ENCODE peak calls at places on chromosomes 6 and 20, in eight cellular contexts. W is activated CD4-positive, alpha-beta T cell treated with anti-CD3 and anti-CD28 coated beads, Interleukin-2, amount 50 U/mL, for 1 hour; L is NCI-H1694 treated with DMSO at 0.1 percent for 48 hours; H is lower lobe of right lung; Y is RPMI8226; K is DMS79; G is PC-9; C is GM20000. A is an unnamed sample.

GRCh38 chr6:93219447-93219846 is 199.9 kb downstream of the EPHA7 start:
- DNase-seq in W (no peak), G (no peak), L (no peak), Y (no peak), C (no peak), K (no peak), H (no peak), A (no peak)

GRCh38 chr6:170022827-170023619 is 267.9 kb downstream of the DLL1 start:
- DNase-seq in C (no peak), L (no peak), W (no peak), G (no peak), H (no peak), Y (no peak), K (no peak), A (no peak)

GRCh38 chr20:419556-420168 is 11.6 kb downstream of the RBCK1 start:
- DNase-seq in C (no peak), W (no peak), Y (peak; percentile 13), G (no peak), K (no peak), L (no peak), H (no peak), A (peak; percentile 36)

GRCh38 chr6:27148404-27148795 is 99.1 kb upstream of the PRSS16 start:
- DNase-seq in C (no peak), Y (no peak), K (no peak), H (no peak), L (no peak), G (no peak), W (no peak), A (no peak)

GRCh38 chr6:112526594-112526993 is 179.5 kb downstream of the RFPL4B start:
- DNase-seq in L (no peak), C (no peak), K (no peak), H (no peak), W (no peak), Y (no peak), G (no peak), A (no peak)

GRCh38 chr20:24766826-24767622 is 182.0 kb upstream of the CST7 start:
- DNase-seq in C (no peak), G (no peak), W (no peak), Y (no peak), L (no peak), K (no peak), H (no peak), A (no peak)

GRCh38 chr6:71332012-71332411 is 43.4 kb downstream of the OGFRL1 start:
- DNase-seq in Y (no peak), W (no peak), K (no peak), H (no peak), C (no peak), L (no peak), G (no peak), A (no peak)

GRCh38 chr6:98821739-98822405 is 12.5 kb upstream of the POU3F2 start:
- DNase-seq in Y (no peak), W (no peak), G (no peak), H (no peak), K (no peak), C (no peak), L (no peak), A (no peak)

GRCh38 chr6:36787210-36787609 is 52.0 kb downstream of the CPNE5 start:
- DNase-seq in C (no peak), Y (no peak), L (no peak), G (no peak), W (no peak), K (no peak), H (no peak), A (no peak)

GRCh38 chr6:167560673-167561569 is 236.0 kb downstream of the TTLL2 start:
- DNase-seq in H (no peak), W (no peak), L (no peak), C (no peak), G (no peak), Y (no peak), K (no peak), A (no peak)

GRCh38 chr20:23880426-23880825 is 878 bp upstream of the CST5 start:
- DNase-seq in Y (no peak), H (peak; percentile 58), G (no peak), K (no peak), L (no peak), C (no peak), W (no peak), A (no peak)

GRCh38 chr6:105851181-105851580 is 235.0 kb upstream of the PRDM1 start:
- DNase-seq in K (no peak), L (no peak), W (no peak), C (no peak), H (no peak), Y (no peak), G (no peak), A (no peak)

GRCh38 chr6:22413681-22414305 is 117.0 kb upstream of the PRL start:
- DNase-seq in W (no peak), K (no peak), C (no peak), Y (no peak), G (no peak), H (no peak), L (no peak), A (no peak)

GRCh38 chr6:159981591-159982245 is 12.8 kb downstream of the IGF2R start:
- DNase-seq in C (peak; percentile 73), G (no peak), W (no peak), H (peak; percentile 79), L (no peak), Y (peak; percentile 82), K (no peak), A (peak; percentile 85)

GRCh38 chr20:33859157-33859695 is 48.1 kb downstream of the CHMP4B start:
- DNase-seq in H (peak; percentile 46), C (no peak), G (peak; percentile 74), L (no peak), W (peak; percentile 13), K (no peak), Y (peak; percentile 85), A (no peak)

GRCh38 chr20:1467355-1468116 is 887 bp upstream of the NSFL1C start:
- DNase-seq in H (peak; percentile 65), L (peak; percentile 1), G (no peak), C (no peak), Y (peak; percentile 8), W (no peak), K (no peak), A (peak; percentile 58)

GRCh38 chr6:163955131-163955530 is 540.6 kb downstream of the QKI start:
- DNase-seq in H (no peak), W (no peak), Y (no peak), K (no peak), G (no peak), L (no peak), C (no peak), A (no peak)

GRCh38 chr6:106974337-106974998 is at the start of gene CD24:
- DNase-seq in C (peak; percentile 21), L (peak; percentile 42), G (peak; percentile 53), W (no peak), H (peak; percentile 62), K (peak; percentile 49), Y (no peak), A (peak; percentile 60)

GRCh38 chr20:16049478-16050093 is 523.7 kb downstream of the KIF16B start:
- DNase-seq in Y (no peak), C (no peak), W (no peak), G (no peak), K (no peak), H (no peak), L (no peak), A (no peak)

GRCh38 chr20:2759603-2760360 is 40.6 kb downstream of the CPXM1 start:
- DNase-seq in Y (peak; percentile 29), W (no peak), G (no peak), H (no peak), C (no peak), L (no peak), K (no peak), A (no peak)

GRCh38 chr6:165060636-165061190 is 248.7 kb downstream of the C6orf118 start:
- DNase-seq in H (no peak), K (no peak), C (no peak), G (no peak), Y (no peak), W (no peak), L (no peak), A (no peak)

GRCh38 chr6:86859513-86859912 is 77.8 kb upstream of the HTR1E start:
- DNase-seq in C (no peak), H (no peak), L (no peak), W (no peak), G (no peak), Y (no peak), K (no peak), A (no peak)

GRCh38 chr6:106163446-106163965 is 77.4 kb downstream of the PRDM1 start:
- DNase-seq in G (no peak), C (peak; percentile 29), W (peak; percentile 37), K (no peak), L (no peak), H (peak; percentile 55), Y (peak; percentile 87), A (peak; percentile 61)

GRCh38 chr6:1286972-1287600 is 24.8 kb upstream of the FOXQ1 start:
- DNase-seq in C (no peak), K (no peak), Y (no peak), L (no peak), H (peak; percentile 87), W (no peak), G (peak; percentile 99), A (no peak)

GRCh38 chr6:32664827-32665362 is 1.6 kb downstream of the HLA-DQB1 start:
- DNase-seq in G (no peak), Y (no peak), C (no peak), L (no peak), K (no peak), H (peak; percentile 85), W (peak; percentile 3), A (peak; percentile 47)

GRCh38 chr20:33815671-33816070 is 4.5 kb downstream of the CHMP4B start:
- DNase-seq in C (no peak), L (no peak), K (no peak), W (no peak), Y (no peak), H (no peak), G (no peak), A (no peak)

GRCh38 chr6:144214622-144215401 is 64.5 kb downstream of the STX11 start:
- DNase-seq in L (no peak), Y (no peak), W (no peak), K (no peak), H (peak; percentile 71), G (no peak), C (peak; percentile 11), A (no peak)

GRCh38 chr6:123770247-123770949 is 33.3 kb upstream of the NKAIN2 start:
- DNase-seq in L (no peak), W (no peak), C (no peak), K (no peak), H (no peak), G (no peak), Y (peak; percentile 60), A (no peak)

GRCh38 chr20:47196091-47197081 is 160.1 kb downstream of the ZMYND8 start:
- DNase-seq in H (peak; percentile 82), Y (peak; percentile 79), W (peak; percentile 70), L (peak; percentile 19), G (peak; percentile 72), C (peak; percentile 81), K (peak; percentile 10), A (peak; percentile 86)

GRCh38 chr6:138986578-138986977 is 1.5 kb downstream of the REPS1 start:
- DNase-seq in L (no peak), G (peak; percentile 59), Y (no peak), C (no peak), K (no peak), H (no peak), W (no peak), A (no peak)

GRCh38 chr6:57216235-57217101 is 5.6 kb downstream of the RAB23 start:
- DNase-seq in K (no peak), G (no peak), H (no peak), Y (no peak), L (no peak), W (no peak), C (no peak), A (no peak)

GRCh38 chr6:39239527-39240154 is 10.4 kb upstream of the KCNK5 start:
- DNase-seq in Y (no peak), H (no peak), C (no peak), G (no peak), L (no peak), K (no peak), W (no peak), A (no peak)

GRCh38 chr20:52191132-52191435 is 495 bp downstream of the ZFP64 start:
- DNase-seq in H (no peak), L (no peak), C (no peak), Y (no peak), W (no peak), K (no peak), G (no peak), A (no peak)

GRCh38 chr6:116268589-116269293 is 11.0 kb downstream of the TSPYL1 start:
- DNase-seq in C (peak; percentile 30), W (no peak), H (no peak), K (peak; percentile 7), Y (peak; percentile 64), G (peak; percentile 83), L (peak; percentile 81), A (peak; percentile 46)

A was measured in germinal center.